ENCODE peak calls at places on chromosomes 13 and 19, in eight cellular contexts. C, Y, Q, U, F, V, H and Z are unnamed samples.

GRCh38 chr19:11025006-11025405 is 64.2 kb downstream of the SMARCA4 start:
- DNase-seq in C (no peak), Y (no peak), Q (no peak), U (no peak), F (no peak), V (no peak), H (no peak), Z (no peak)

GRCh38 chr13:76852991-76853390 is 33.2 kb downstream of the KCTD12 start:
- DNase-seq in C (no peak), Y (peak), Q (no peak), U (no peak), F (no peak), V (no peak), H (no peak), Z (no peak)

GRCh38 chr13:57633141-57633949 is 1.8 kb downstream of the PCDH17 start:
- DNase-seq in C (no peak), Y (peak), Q (no peak), U (no peak), F (no peak), V (no peak), H (peak), Z (no peak)

GRCh38 chr19:48636859-48637448 is at the start of gene DBP:
- DNase-seq in C (no peak), Y (peak), Q (no peak), U (peak), F (no peak), V (no peak), H (no peak), Z (no peak)

GRCh38 chr13:112253631-112254030 is 122.5 kb upstream of the SPACA7 start:
- DNase-seq in C (no peak), Y (no peak), Q (no peak), U (no peak), F (no peak), V (no peak), H (no peak), Z (no peak)

GRCh38 chr19:47644743-47645499 is 36.0 kb downstream of the BICRA start:
- DNase-seq in C (no peak), Y (no peak), Q (no peak), U (no peak), F (no peak), V (no peak), H (no peak), Z (peak)

GRCh38 chr19:5150902-5151741 is 182.2 kb downstream of the KDM4B start:
- DNase-seq in C (peak), Y (no peak), Q (no peak), U (no peak), F (no peak), V (no peak), H (no peak), Z (no peak)

GRCh38 chr13:33284016-33284415 is 1.5 kb downstream of the STARD13 start:
- DNase-seq in C (no peak), Y (peak), Q (no peak), U (no peak), F (no peak), V (no peak), H (no peak), Z (no peak)

GRCh38 chr19:45125975-45126493 is 33.1 kb downstream of the PPP1R37 start:
- DNase-seq in C (peak), Y (peak), Q (peak), U (peak), F (peak), V (peak), H (peak), Z (peak)

GRCh38 chr19:32873560-32873959 is 4.0 kb upstream of the SLC7A9 start:
- DNase-seq in C (no peak), Y (no peak), Q (no peak), U (no peak), F (no peak), V (no peak), H (no peak), Z (no peak)

GRCh38 chr13:36344886-36345437 is 1.2 kb downstream of the SPART start:
- DNase-seq in C (no peak), Y (no peak), Q (no peak), U (peak), F (peak), V (no peak), H (no peak), Z (no peak)

GRCh38 chr13:83151308-83151660 is 731.0 kb downstream of the SLITRK1 start:
- DNase-seq in C (no peak), Y (peak), Q (no peak), U (no peak), F (no peak), V (no peak), H (no peak), Z (no peak)

GRCh38 chr19:36152886-36153525 is 759 bp upstream of the COX7A1 start:
- DNase-seq in C (no peak), Y (no peak), Q (no peak), U (no peak), F (no peak), V (no peak), H (no peak), Z (no peak)

GRCh38 chr13:50805805-50806204 is 37.7 kb downstream of the DLEU7 start:
- DNase-seq in C (peak), Y (peak), Q (no peak), U (no peak), F (no peak), V (no peak), H (no peak), Z (no peak)